ENCODE peak calls at places on chromosomes 2 and 18, in six cellular contexts. P is anterior cingulate cortex; U is AG09309; K is mesothelial cell of epicardium; D is EH; O is stimulated activated CD8-positive, alpha-beta memory T cell treated with anti-CD3 and anti-CD28 coated beads, Interleukin-15, amount 100 ng/mL, for 24 hours. M is an unnamed sample.

GRCh38 chr18:24792164-24792563 is 331.7 kb downstream of the HRH4 start:
- DNase-seq in O (no peak), U (no peak), P (no peak), K (no peak), D (peak), M (no peak)

GRCh38 chr18:51135795-51136194 is 61.7 kb downstream of the MEX3C start:
- DNase-seq in D (no peak), P (no peak), O (no peak), K (no peak), U (no peak), M (peak)

GRCh38 chr2:216118474-216118873 is 9.3 kb downstream of the XRCC5 start:
- DNase-seq in O (no peak), U (no peak), D (no peak), P (no peak), K (no peak), M (no peak)

GRCh38 chr18:54222922-54223567 is 1.4 kb downstream of the MBD2 start:
- DNase-seq in P (no peak), K (no peak), U (no peak), O (no peak), D (no peak), M (peak)

GRCh38 chr2:127909019-127909418 is 23.3 kb upstream of the AMMECR1L start:
- DNase-seq in P (no peak), O (no peak), K (no peak), D (no peak), U (no peak), M (peak)

GRCh38 chr2:177530513-177531039 is 138.0 kb downstream of the AGPS start:
- DNase-seq in O (no peak), U (no peak), K (no peak), D (no peak), P (no peak), M (no peak)

GRCh38 chr2:38098351-38099095 is 22.6 kb upstream of the CYP1B1 start:
- DNase-seq in K (no peak), U (no peak), D (no peak), P (no peak), O (no peak), M (no peak)

GRCh38 chr2:192151848-192152247 is 42.9 kb downstream of the TMEFF2 start:
- DNase-seq in U (no peak), O (no peak), K (no peak), P (no peak), D (peak), M (no peak)

GRCh38 chr2:28958689-28959088 is 22.4 kb upstream of the TOGARAM2 start:
- DNase-seq in P (peak), D (peak), O (no peak), U (peak), K (peak), M (peak)

GRCh38 chr2:29123584-29124349 is 8.6 kb downstream of the CLIP4 start:
- DNase-seq in O (no peak), K (no peak), P (no peak), U (peak), D (peak), M (peak)

GRCh38 chr18:39462436-39462835 is 1896.8 kb upstream of the CELF4 start:
- DNase-seq in O (no peak), D (peak), K (no peak), P (no peak), U (no peak), M (no peak)

GRCh38 chr2:212330263-212330662 is 208.3 kb downstream of the ERBB4 start:
- DNase-seq in K (no peak), U (no peak), D (no peak), P (peak), O (no peak), M (no peak)

GRCh38 chr2:128623776-128624424 is 305.2 kb upstream of the HS6ST1 start:
- DNase-seq in U (peak), P (no peak), D (peak), K (no peak), O (no peak), M (no peak)

GRCh38 chr2:37397166-37397565 is 52.7 kb downstream of the QPCT start:
- DNase-seq in D (no peak), U (no peak), O (no peak), K (no peak), P (no peak), M (no peak)

GRCh38 chr2:128425731-128426620 is 107.3 kb upstream of the HS6ST1 start:
- DNase-seq in K (no peak), O (no peak), U (no peak), D (peak), P (no peak), M (no peak)

GRCh38 chr2:235766206-235766794 is 272.5 kb downstream of the AGAP1 start:
- DNase-seq in K (peak), O (no peak), P (peak), D (peak), U (peak), M (peak)

GRCh38 chr2:8149985-8150547 is 531.8 kb upstream of the ID2 start:
- DNase-seq in U (no peak), P (no peak), D (peak), O (no peak), K (peak), M (no peak)

GRCh38 chr2:233439191-233439590 is 84.9 kb downstream of the DGKD start:
- DNase-seq in P (peak), D (no peak), O (no peak), U (no peak), K (no peak), M (no peak)

GRCh38 chr2:191190439-191190838 is 39.6 kb upstream of the STAT4 start:
- DNase-seq in P (no peak), O (no peak), K (no peak), D (no peak), U (no peak), M (no peak)

GRCh38 chr2:169693344-169693743 is 861 bp downstream of the CFAP210 start:
- DNase-seq in D (peak), P (no peak), U (no peak), K (no peak), O (no peak), M (peak)

GRCh38 chr2:121075641-121076500 is 209.1 kb downstream of the TFCP2L1 start:
- DNase-seq in U (no peak), K (no peak), D (peak), P (peak), O (no peak), M (no peak)

GRCh38 chr18:6401687-6402086 is 13.0 kb downstream of the L3MBTL4 start:
- DNase-seq in D (no peak), K (no peak), O (no peak), U (no peak), P (no peak), M (no peak)

GRCh38 chr2:168912466-168913170 is 11.5 kb downstream of the G6PC2 start:
- DNase-seq in D (peak), O (no peak), P (peak), U (no peak), K (peak), M (no peak)

GRCh38 chr2:240928476-240929363 is 22.6 kb downstream of the CROCC2 start:
- DNase-seq in U (no peak), D (no peak), P (no peak), O (no peak), K (peak), M (no peak)

GRCh38 chr2:23379220-23379695 is 5.7 kb upstream of the KLHL29 start:
- DNase-seq in D (no peak), P (no peak), O (no peak), U (no peak), K (no peak), M (no peak)

GRCh38 chr2:63576546-63576945 is 11.7 kb downstream of the WDPCP start:
- DNase-seq in D (no peak), K (no peak), U (no peak), O (no peak), P (no peak), M (no peak)

GRCh38 chr2:222320441-222321395 is 21.9 kb upstream of the PAX3 start:
- DNase-seq in D (peak), U (no peak), O (no peak), P (peak), K (peak), M (no peak)

GRCh38 chr2:63875143-63875542 is 33.4 kb downstream of the UGP2 start:
- DNase-seq in O (no peak), K (no peak), U (no peak), D (peak), P (peak), M (no peak)

GRCh38 chr18:76450912-76451421 is 44.1 kb downstream of the ZNF516 start:
- DNase-seq in U (no peak), D (peak), O (no peak), K (peak), P (no peak), M (no peak)

GRCh38 chr2:129912871-129913694 is 66.4 kb upstream of the RAB6C start:
- DNase-seq in U (no peak), D (no peak), K (peak), P (no peak), O (no peak), M (no peak)

GRCh38 chr2:241509408-241509784 is 1.0 kb upstream of the STK25 start:
- DNase-seq in D (no peak), O (no peak), K (no peak), U (no peak), P (no peak), M (no peak)

GRCh38 chr2:230541934-230542380 is 126.0 kb downstream of the SP100 start:
- DNase-seq in O (no peak), P (no peak), K (no peak), U (no peak), D (peak), M (no peak)

GRCh38 chr2:219661955-219662395 is 34.5 kb downstream of the SLC4A3 start:
- DNase-seq in U (peak), D (peak), O (no peak), K (no peak), P (no peak), M (no peak)

GRCh38 chr2:113981404-113982134 is 91.7 kb downstream of the ACTR3 start:
- DNase-seq in K (no peak), D (peak), O (no peak), U (peak), P (no peak), M (no peak)

GRCh38 chr2:113284481-113284880 is 5.8 kb upstream of the PAX8 start:
- DNase-seq in O (no peak), D (peak), K (no peak), P (no peak), U (no peak), M (no peak)

M was measured in HCT116.